ENCODE peak calls at places on chromosomes 1 and 21, in four cellular contexts. N is Panc1, Y is NB4, V is endodermal cell. R is an unnamed sample.

GRCh38 chr1:236280438-236281285 is 1.1 kb downstream of the ERO1B start:
- DNase-seq in N (no peak), Y (no peak), V (peak; percentile 72), R (no peak)

GRCh38 chr1:12287869-12288268 is 58.0 kb downstream of the VPS13D start:
- DNase-seq in N (no peak), Y (no peak), V (no peak), R (no peak)

GRCh38 chr1:208173749-208174148 is 70.4 kb downstream of the PLXNA2 start:
- DNase-seq in N (no peak), Y (no peak), V (no peak), R (no peak)

GRCh38 chr1:169634877-169635276 is 5.0 kb upstream of the SELP start:
- DNase-seq in N (no peak), Y (no peak), V (no peak), R (no peak)

GRCh38 chr1:169529068-169529642 is 43.4 kb upstream of the SLC19A2 start:
- DNase-seq in N (no peak), Y (no peak), V (peak; percentile 90), R (peak; percentile 75)

GRCh38 chr1:116909511-116910378 is at the start of gene PTGFRN:
- DNase-seq in N (no peak), Y (peak; percentile 75), V (peak; percentile 92), R (peak; percentile 18)

GRCh38 chr21:33411949-33412430 is 8.8 kb downstream of the IFNGR2 start:
- DNase-seq in N (no peak), Y (no peak), V (no peak), R (no peak)

GRCh38 chr1:93615201-93616150 is 66.2 kb downstream of the BCAR3 start:
- DNase-seq in N (no peak), Y (peak; percentile 16), V (peak; percentile 93), R (no peak)

GRCh38 chr21:39657091-39657689 is 44.5 kb downstream of the B3GALT5 start:
- DNase-seq in N (no peak), Y (no peak), V (no peak), R (no peak)

GRCh38 chr21:38817371-38818335 is 11.9 kb downstream of the ETS2 start:
- DNase-seq in N (no peak), Y (no peak), V (no peak), R (no peak)

GRCh38 chr1:183023146-183023600 is at the start of gene LAMC1:
- DNase-seq in N (no peak), Y (peak; percentile 89), V (peak; percentile 96), R (peak; percentile 41)

GRCh38 chr1:2801535-2802291 is at the start of gene TTC34:
- DNase-seq in N (no peak), Y (peak; percentile 69), V (no peak), R (no peak)

GRCh38 chr1:118494998-118495397 is 310.0 kb upstream of the SPAG17 start:
- DNase-seq in N (no peak), Y (no peak), V (no peak), R (no peak)

GRCh38 chr21:42199488-42200463 is 19.2 kb upstream of the ABCG1 start:
- DNase-seq in N (no peak), Y (peak; percentile 88), V (peak; percentile 21), R (no peak)

GRCh38 chr1:16237343-16237830 is 404 bp upstream of the CPLANE2 start:
- DNase-seq in N (no peak), Y (no peak), V (no peak), R (no peak)
- H3K4me3 ChIP-seq in N (peak overlapping the region; percentile 96), Y (peak overlapping the region; percentile 63), V (peak overlapping the region; percentile 86), R (no peak overlapping the region)

DNA sequence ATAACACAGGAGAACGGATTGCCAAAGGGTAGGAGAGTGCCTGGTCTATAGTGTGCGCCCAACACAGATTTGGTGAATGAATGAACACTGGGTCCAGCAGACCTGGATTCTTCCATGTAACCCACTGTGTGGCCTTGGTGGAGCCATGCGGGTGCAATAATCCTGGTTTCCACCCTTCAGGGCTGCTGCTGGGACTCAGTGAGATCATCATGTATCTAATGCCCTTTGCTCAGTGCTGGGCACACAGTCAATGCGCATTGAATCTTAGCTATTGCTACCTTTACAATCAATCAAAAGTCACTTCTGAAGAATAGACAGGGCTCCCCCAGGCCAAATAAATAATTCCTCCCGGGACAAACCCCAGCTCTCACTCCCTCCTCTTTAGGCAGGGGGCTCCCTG is 5.8 kb upstream of the EPHA2 start:
- DNase-seq in N (no peak), Y (no peak), V (no peak), R (no peak)
- H3K4me3 ChIP-seq in N (no peak overlapping the region), Y (no peak overlapping the region), V (no peak overlapping the region), R (no peak overlapping the region)

GRCh38 chr1:13699936-13700520 is at the start of gene PRDM2:
- DNase-seq in N (no peak), Y (peak; percentile 62), V (peak; percentile 73), R (no peak)

GRCh38 chr1:13702425-13703127 is 2.6 kb downstream of the PRDM2 start:
- DNase-seq in N (no peak), Y (no peak), V (no peak), R (no peak)

GRCh38 chr1:13699510-13699909 is 478 bp upstream of the PRDM2 start:
- DNase-seq in N (no peak), Y (peak; percentile 16), V (peak; percentile 51), R (no peak)

GRCh38 chr1:13700521-13701273 is 709 bp downstream of the PRDM2 start:
- DNase-seq in N (no peak), Y (peak; percentile 55), V (peak; percentile 68), R (no peak)

GRCh38 chr1:13701274-13701650 is 1.3 kb downstream of the PRDM2 start:
- DNase-seq in N (no peak), Y (no peak), V (no peak), R (no peak)
- H3K4me3 ChIP-seq in N (peak overlapping the region; percentile 68), Y (peak overlapping the region; percentile 77), V (peak overlapping the region; percentile 95), R (no peak overlapping the region)

DNA sequence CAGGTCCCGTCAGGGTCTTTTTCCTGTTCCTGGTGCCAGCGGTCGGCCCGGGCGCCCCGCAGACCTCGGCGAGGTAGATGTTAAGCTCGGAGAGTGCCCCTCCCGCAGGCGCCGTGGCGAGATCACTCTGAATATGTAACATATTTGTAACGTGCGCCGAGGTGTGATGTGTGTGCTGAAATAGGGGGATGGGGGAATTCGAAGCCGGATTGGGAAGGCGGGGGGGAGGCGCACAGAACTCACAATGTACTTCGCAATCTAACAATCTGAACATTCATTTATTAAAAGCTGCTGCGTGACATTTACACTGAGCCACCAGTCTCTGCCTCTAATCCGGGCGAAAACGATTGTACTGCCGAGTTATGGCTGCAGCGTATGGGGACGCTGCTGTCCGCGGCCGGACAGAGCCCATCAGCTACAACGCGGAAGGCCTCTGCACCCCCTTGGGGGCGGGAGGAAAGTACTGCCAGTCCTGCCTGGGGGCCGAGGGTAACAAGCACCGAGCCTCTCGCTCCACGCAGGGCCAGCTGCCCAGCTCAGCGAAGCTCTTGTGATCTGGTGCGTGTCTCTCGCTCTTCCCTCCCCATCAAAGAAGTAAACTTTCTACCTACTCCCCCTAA is 8.3 kb upstream of the BARHL2 start:
- DNase-seq in N (no peak), Y (no peak), V (peak; percentile 79), R (no peak)
- H3K4me3 ChIP-seq in N (peak overlapping the region; percentile 53), Y (no peak overlapping the region), V (peak overlapping the region; percentile 82), R (peak overlapping the region; percentile 2)

DNA sequence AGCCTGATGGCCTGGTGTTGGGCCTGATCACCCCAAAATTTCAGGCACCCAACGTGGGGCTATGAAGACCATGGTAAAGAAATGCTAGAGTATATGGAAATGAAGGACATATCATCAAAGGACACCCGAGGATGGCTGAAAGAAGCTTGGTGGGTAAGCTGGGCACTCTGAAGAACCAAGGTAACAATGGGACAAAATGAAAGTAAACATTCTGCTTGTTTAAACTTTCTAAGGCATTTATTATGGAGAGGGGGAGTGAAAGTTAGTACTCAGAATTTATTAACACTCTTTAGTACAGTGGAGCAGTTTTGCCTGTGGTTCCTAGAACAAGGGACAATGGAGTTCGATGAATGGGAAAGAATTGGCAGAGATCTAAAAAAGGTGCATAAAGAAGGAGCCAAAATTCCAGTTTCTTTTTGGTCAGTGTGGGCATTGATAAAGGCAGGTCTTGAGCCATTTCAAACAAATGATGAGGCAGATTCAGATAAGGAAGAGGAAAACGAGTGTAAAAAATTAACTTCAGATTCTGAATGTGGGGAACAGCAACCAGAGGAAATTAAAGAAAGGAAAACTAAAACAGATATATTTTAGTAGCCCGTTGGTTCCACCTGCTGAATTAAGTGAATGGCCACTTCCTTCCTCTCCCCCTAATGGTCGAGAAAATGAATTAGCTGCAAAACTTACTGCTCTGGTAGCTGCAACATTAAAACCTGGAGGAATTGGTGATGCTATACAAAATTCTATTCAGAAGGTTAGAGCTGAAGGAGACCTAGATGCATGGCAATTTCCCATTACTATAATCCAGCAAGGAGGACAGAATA is 8.4 kb upstream of the PM20D1 start:
- DNase-seq in N (no peak), Y (no peak), V (no peak), R (no peak)
- H3K4me3 ChIP-seq in N (no peak overlapping the region), Y (no peak overlapping the region), V (no peak overlapping the region), R (no peak overlapping the region)

GRCh38 chr1:219661464-219662092 is 48.7 kb upstream of the ZC3H11B start:
- DNase-seq in N (no peak), Y (no peak), V (no peak), R (no peak)

GRCh38 chr1:219659682-219660081 is 46.8 kb upstream of the ZC3H11B start:
- DNase-seq in N (no peak), Y (peak; percentile 4), V (no peak), R (no peak)

GRCh38 chr1:219660666-219661463 is 48.0 kb upstream of the ZC3H11B start:
- DNase-seq in N (peak; percentile 71), Y (peak; percentile 85), V (peak; percentile 98), R (peak; percentile 89)

GRCh38 chr1:219657186-219657585 is 44.3 kb upstream of the ZC3H11B start:
- DNase-seq in N (no peak), Y (no peak), V (no peak), R (no peak)

GRCh38 chr1:219659005-219659632 is 46.2 kb upstream of the ZC3H11B start:
- DNase-seq in N (no peak), Y (no peak), V (no peak), R (no peak)
- H3K4me3 ChIP-seq in N (no peak overlapping the region), Y (no peak overlapping the region), V (no peak overlapping the region), R (no peak overlapping the region)

GRCh38 chr21:36692125-36692843 is 6.6 kb upstream of the SIM2 start:
- DNase-seq in N (no peak), Y (no peak), V (peak; percentile 62), R (no peak)

GRCh38 chr21:36694041-36694515 is 4.8 kb upstream of the SIM2 start:
- DNase-seq in N (no peak), Y (no peak), V (peak; percentile 57), R (no peak)

GRCh38 chr21:36694593-36695282 is 4.2 kb upstream of the SIM2 start:
- DNase-seq in N (no peak), Y (no peak), V (no peak), R (no peak)

GRCh38 chr21:36692844-36693143 is 6.1 kb upstream of the SIM2 start:
- DNase-seq in N (no peak), Y (no peak), V (no peak), R (no peak)

GRCh38 chr21:36693144-36694040 is 5.5 kb upstream of the SIM2 start:
- DNase-seq in N (no peak), Y (no peak), V (peak; percentile 84), R (no peak)
- H3K4me3 ChIP-seq in N (no peak overlapping the region), Y (no peak overlapping the region), V (peak overlapping the region; percentile 57), R (no peak overlapping the region)

R was measured in iPS DF 6.9.